ENCODE peak calls at places on chromosomes 13 and 19, in four cellular contexts. D is BJ, V is cardiac muscle cell, L is heart right ventricle. I is an unnamed sample.

GRCh38 chr19:43814663-43815352 is 12.3 kb upstream of the ZNF283 start:
- DNase-seq in D (no peak), V (no peak), L (no peak), I (no peak)

GRCh38 chr19:55258476-55258827 is 365 bp downstream of the PPP6R1 start:
- DNase-seq in D (no peak), V (peak; percentile 32), L (no peak), I (no peak)

GRCh38 chr19:39193785-39194184 is 3.0 kb upstream of the NCCRP1 start:
- DNase-seq in D (no peak), V (peak; percentile 48), L (no peak), I (peak; percentile 31)

GRCh38 chr19:3700242-3701032 is at the start of gene PIP5K1C:
- DNase-seq in D (no peak), V (peak; percentile 95), L (peak; percentile 89), I (peak; percentile 87)

GRCh38 chr19:30064776-30065494 is 122.9 kb downstream of the URI1 start:
- DNase-seq in D (no peak), V (no peak), L (no peak), I (no peak)

GRCh38 chr13:112254061-112254818 is 121.9 kb upstream of the SPACA7 start:
- DNase-seq in D (no peak), V (no peak), L (no peak), I (no peak)

GRCh38 chr19:35211545-35212230 is 16.9 kb downstream of the FAM187B start:
- DNase-seq in D (no peak), V (no peak), L (peak; percentile 50), I (no peak)

GRCh38 chr13:98368019-98368418 is 190.9 kb upstream of the RNF113B start:
- DNase-seq in D (peak; percentile 70), V (no peak), L (no peak), I (peak; percentile 70)

GRCh38 chr19:19491321-19492025 is 23.9 kb downstream of the TSSK6 start:
- DNase-seq in D (no peak), V (no peak), L (no peak), I (no peak)

GRCh38 chr19:6126335-6126974 is 9.0 kb upstream of the ACSBG2 start:
- DNase-seq in D (no peak), V (peak; percentile 41), L (no peak), I (peak; percentile 75)

GRCh38 chr19:5048091-5048726 is 79.3 kb downstream of the KDM4B start:
- DNase-seq in D (no peak), V (peak; percentile 83), L (peak; percentile 68), I (peak; percentile 82)

GRCh38 chr13:80022146-80022545 is 318.8 kb downstream of the SPRY2 start:
- DNase-seq in D (no peak), V (peak; percentile 32), L (no peak), I (peak; percentile 35)
- TF ChIP-seq CTCF in D (no peak), V (no peak), L (no peak), I (no peak)

DNA sequence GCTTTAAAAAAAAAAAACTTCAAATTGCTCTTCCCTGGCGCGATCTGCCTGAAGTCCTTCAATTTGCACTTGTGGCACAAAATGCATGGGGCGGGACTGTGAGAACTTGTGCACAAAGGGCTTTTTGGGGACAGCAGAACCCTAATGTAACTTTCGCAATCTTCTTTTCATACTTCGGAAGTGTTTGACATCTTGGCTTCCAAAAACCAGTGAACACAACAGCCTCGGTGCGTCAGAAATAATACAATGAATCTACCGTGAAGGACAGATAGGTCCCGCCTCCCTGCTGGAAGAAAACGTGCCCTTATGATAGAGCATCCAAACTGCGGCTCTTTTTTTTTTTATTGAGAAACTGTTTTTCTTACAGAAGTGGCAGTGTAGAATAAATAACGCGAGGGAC is 36.6 kb downstream of the KLF2 start:
- DNase-seq in D (no peak), V (no peak), L (no peak), I (no peak)
- H3K4me3 ChIP-seq in D (no peak overlapping the region), V (no peak overlapping the region), L (no peak overlapping the region), I (no peak overlapping the region)

GRCh38 chr19:51808333-51808986 is 13.5 kb downstream of the FPR3 start:
- DNase-seq in D (no peak), V (no peak), L (peak; percentile 34), I (peak; percentile 86)
- TF ChIP-seq CTCF in D (peak; percentile 10), V (peak; percentile 30), L (peak; percentile 40), I (peak; percentile 44)

GRCh38 chr19:7968796-7969559 is 25.5 kb upstream of the TIMM44 start:
- DNase-seq in D (no peak), V (no peak), L (no peak), I (no peak)
- H3K4me3 ChIP-seq in D (no peak overlapping the region), V (no peak overlapping the region), L (no peak overlapping the region), I (no peak overlapping the region)

GRCh38 chr13:39600766-39601165 is 2.2 kb downstream of the LHFPL6 start:
- DNase-seq in D (no peak), V (no peak), L (peak; percentile 73), I (peak; percentile 56)
- TF ChIP-seq CTCF in D (peak; percentile 19), V (peak; percentile 35), L (peak; percentile 63), I (peak; percentile 60)